ENCODE peak calls at places on chromosome 11, in nine cellular contexts. One of them, this sample, is unnamed.

GRCh38 chr11:79661373-79661772 is 220.5 kb upstream of the TENM4 start:
- DNase-seq in left ventricle myocardium inferior: no peak
- DNase-seq in HFF-Myc: no peak
- DNase-seq in astrocyte: no peak
- DNase-seq in CD8-positive, alpha-beta T cell: no peak
- DNase-seq in cardiac fibroblast: no peak
- DNase-seq in B cell: no peak
- DNase-seq in pancreas: no peak
- DNase-seq in Calu3: no peak
- DNase-seq in this sample: no peak

GRCh38 chr11:72038491-72038890 is 39.8 kb downstream of the IL18BP start:
- DNase-seq in left ventricle myocardium inferior: peak; percentile 67
- DNase-seq in HFF-Myc: peak; percentile 35
- DNase-seq in astrocyte: peak; percentile 58
- DNase-seq in CD8-positive, alpha-beta T cell: no peak
- DNase-seq in cardiac fibroblast: peak; percentile 82
- DNase-seq in B cell: no peak
- DNase-seq in pancreas: no peak
- DNase-seq in Calu3: no peak
- DNase-seq in this sample: no peak

GRCh38 chr11:115504279-115505158 is at the start of gene CADM1:
- DNase-seq in left ventricle myocardium inferior: peak; percentile 92
- DNase-seq in HFF-Myc: peak; percentile 61
- DNase-seq in astrocyte: peak; percentile 90
- DNase-seq in CD8-positive, alpha-beta T cell: peak; percentile 78
- DNase-seq in cardiac fibroblast: peak; percentile 73
- DNase-seq in B cell: peak; percentile 51
- DNase-seq in pancreas: peak; percentile 97
- DNase-seq in Calu3: peak; percentile 6
- DNase-seq in this sample: peak; percentile 55

GRCh38 chr11:121654506-121655480 is 202.0 kb upstream of the SORL1-AS1 start:
- DNase-seq in left ventricle myocardium inferior: no peak
- DNase-seq in HFF-Myc: no peak
- DNase-seq in astrocyte: no peak
- DNase-seq in CD8-positive, alpha-beta T cell: no peak
- DNase-seq in cardiac fibroblast: peak; percentile 48
- DNase-seq in B cell: no peak
- DNase-seq in pancreas: no peak
- DNase-seq in Calu3: no peak
- DNase-seq in this sample: peak; percentile 21

GRCh38 chr11:116980136-116980793 is 118.0 kb downstream of the SIK3 start:
- DNase-seq in left ventricle myocardium inferior: no peak
- DNase-seq in HFF-Myc: no peak
- DNase-seq in astrocyte: no peak
- DNase-seq in CD8-positive, alpha-beta T cell: no peak
- DNase-seq in cardiac fibroblast: no peak
- DNase-seq in B cell: peak; percentile 69
- DNase-seq in pancreas: no peak
- DNase-seq in Calu3: no peak
- DNase-seq in this sample: peak; percentile 63

GRCh38 chr11:111777094-111778046 is 11.2 kb upstream of the PPP2R1B start:
- DNase-seq in left ventricle myocardium inferior: no peak
- DNase-seq in HFF-Myc: no peak
- DNase-seq in astrocyte: peak; percentile 54
- DNase-seq in CD8-positive, alpha-beta T cell: peak; percentile 14
- DNase-seq in cardiac fibroblast: peak; percentile 91
- DNase-seq in B cell: peak; percentile 54
- DNase-seq in pancreas: no peak
- DNase-seq in Calu3: peak; percentile 23
- DNase-seq in this sample: peak; percentile 61

GRCh38 chr11:100356035-100356434 is 331.1 kb upstream of the ARHGAP42 start:
- DNase-seq in left ventricle myocardium inferior: no peak
- DNase-seq in HFF-Myc: no peak
- DNase-seq in astrocyte: no peak
- DNase-seq in CD8-positive, alpha-beta T cell: no peak
- DNase-seq in cardiac fibroblast: no peak
- DNase-seq in B cell: no peak
- DNase-seq in pancreas: no peak
- DNase-seq in Calu3: no peak
- DNase-seq in this sample: no peak

GRCh38 chr11:74442601-74443000 is 24.7 kb downstream of the KCNE3 start:
- DNase-seq in left ventricle myocardium inferior: no peak
- DNase-seq in HFF-Myc: no peak
- DNase-seq in astrocyte: peak; percentile 51
- DNase-seq in CD8-positive, alpha-beta T cell: no peak
- DNase-seq in cardiac fibroblast: no peak
- DNase-seq in B cell: no peak
- DNase-seq in pancreas: no peak
- DNase-seq in Calu3: no peak
- DNase-seq in this sample: no peak

GRCh38 chr11:69156673-69157155 is 979 bp downstream of the SMIM38 start:
- DNase-seq in left ventricle myocardium inferior: no peak
- DNase-seq in HFF-Myc: no peak
- DNase-seq in astrocyte: no peak
- DNase-seq in CD8-positive, alpha-beta T cell: no peak
- DNase-seq in cardiac fibroblast: peak; percentile 48
- DNase-seq in B cell: no peak
- DNase-seq in pancreas: no peak
- DNase-seq in Calu3: peak; percentile 41
- DNase-seq in this sample: peak; percentile 50

GRCh38 chr11:111792314-111792713 is 26.1 kb upstream of the PPP2R1B start:
- DNase-seq in left ventricle myocardium inferior: no peak
- DNase-seq in HFF-Myc: no peak
- DNase-seq in astrocyte: peak; percentile 48
- DNase-seq in CD8-positive, alpha-beta T cell: no peak
- DNase-seq in cardiac fibroblast: no peak
- DNase-seq in B cell: no peak
- DNase-seq in pancreas: no peak
- DNase-seq in Calu3: no peak
- DNase-seq in this sample: no peak

GRCh38 chr11:23765862-23766261 is 731.0 kb upstream of the LUZP2 start:
- DNase-seq in left ventricle myocardium inferior: no peak
- DNase-seq in HFF-Myc: no peak
- DNase-seq in astrocyte: peak; percentile 70
- DNase-seq in CD8-positive, alpha-beta T cell: no peak
- DNase-seq in cardiac fibroblast: peak; percentile 5
- DNase-seq in B cell: no peak
- DNase-seq in pancreas: no peak
- DNase-seq in Calu3: no peak
- DNase-seq in this sample: no peak

GRCh38 chr11:116109228-116109627 is 605.0 kb upstream of the CADM1 start:
- DNase-seq in left ventricle myocardium inferior: no peak
- DNase-seq in HFF-Myc: no peak
- DNase-seq in astrocyte: peak; percentile 77
- DNase-seq in CD8-positive, alpha-beta T cell: no peak
- DNase-seq in cardiac fibroblast: peak; percentile 5
- DNase-seq in B cell: no peak
- DNase-seq in pancreas: no peak
- DNase-seq in Calu3: peak; percentile 3
- DNase-seq in this sample: no peak

GRCh38 chr11:108616549-108616948 is 23.0 kb upstream of the EXPH5 start:
- DNase-seq in left ventricle myocardium inferior: no peak
- DNase-seq in HFF-Myc: peak; percentile 43
- DNase-seq in astrocyte: peak; percentile 96
- DNase-seq in CD8-positive, alpha-beta T cell: no peak
- DNase-seq in cardiac fibroblast: peak; percentile 59
- DNase-seq in B cell: no peak
- DNase-seq in pancreas: no peak
- DNase-seq in Calu3: peak; percentile 22
- DNase-seq in this sample: no peak

GRCh38 chr11:21552910-21553309 is 640.0 kb upstream of the ANO5 start:
- DNase-seq in left ventricle myocardium inferior: no peak
- DNase-seq in HFF-Myc: no peak
- DNase-seq in astrocyte: no peak
- DNase-seq in CD8-positive, alpha-beta T cell: no peak
- DNase-seq in cardiac fibroblast: no peak
- DNase-seq in B cell: no peak
- DNase-seq in pancreas: no peak
- DNase-seq in Calu3: no peak
- DNase-seq in this sample: no peak

GRCh38 chr11:95680169-95680929 is 109.2 kb downstream of the FAM76B start:
- DNase-seq in left ventricle myocardium inferior: no peak
- DNase-seq in HFF-Myc: peak; percentile 12
- DNase-seq in astrocyte: peak; percentile 92
- DNase-seq in CD8-positive, alpha-beta T cell: no peak
- DNase-seq in cardiac fibroblast: peak; percentile 87
- DNase-seq in B cell: no peak
- DNase-seq in pancreas: no peak
- DNase-seq in Calu3: no peak
- DNase-seq in this sample: no peak

GRCh38 chr11:128814856-128815705 is 52.0 kb downstream of the KCNJ1 start:
- DNase-seq in left ventricle myocardium inferior: peak; percentile 70
- DNase-seq in HFF-Myc: peak; percentile 69
- DNase-seq in astrocyte: peak; percentile 79
- DNase-seq in CD8-positive, alpha-beta T cell: no peak
- DNase-seq in cardiac fibroblast: peak; percentile 88
- DNase-seq in B cell: no peak
- DNase-seq in pancreas: no peak
- DNase-seq in Calu3: peak; percentile 32
- DNase-seq in this sample: no peak

GRCh38 chr11:7655253-7656217 is 17.8 kb downstream of the CYB5R2 start:
- DNase-seq in left ventricle myocardium inferior: no peak
- DNase-seq in HFF-Myc: no peak
- DNase-seq in astrocyte: no peak
- DNase-seq in CD8-positive, alpha-beta T cell: no peak
- DNase-seq in cardiac fibroblast: no peak
- DNase-seq in B cell: no peak
- DNase-seq in pancreas: no peak
- DNase-seq in Calu3: no peak
- DNase-seq in this sample: no peak

GRCh38 chr11:66318576-66318970 is 1.7 kb upstream of the CD248 start:
- DNase-seq in left ventricle myocardium inferior: no peak
- DNase-seq in HFF-Myc: no peak
- DNase-seq in astrocyte: no peak
- DNase-seq in CD8-positive, alpha-beta T cell: no peak
- DNase-seq in cardiac fibroblast: no peak
- DNase-seq in B cell: no peak
- DNase-seq in pancreas: no peak
- DNase-seq in Calu3: no peak
- DNase-seq in this sample: no peak
- TF ChIP-seq CTCF in left ventricle myocardium inferior: no peak
- TF ChIP-seq CTCF in HFF-Myc: no peak
- TF ChIP-seq CTCF in astrocyte: no peak
- TF ChIP-seq CTCF in CD8-positive, alpha-beta T cell: no peak
- TF ChIP-seq CTCF in cardiac fibroblast: no peak
- TF ChIP-seq CTCF in B cell: no peak
- TF ChIP-seq CTCF in pancreas: no peak
- TF ChIP-seq CTCF in Calu3: no peak
- TF ChIP-seq CTCF in this sample: no peak

GRCh38 chr11:9460322-9461067 is at the start of gene ZNF143:
- DNase-seq in left ventricle myocardium inferior: peak; percentile 100
- DNase-seq in HFF-Myc: peak; percentile 100
- DNase-seq in astrocyte: peak; percentile 99
- DNase-seq in CD8-positive, alpha-beta T cell: peak; percentile 100
- DNase-seq in cardiac fibroblast: peak; percentile 100
- DNase-seq in B cell: peak; percentile 90
- DNase-seq in pancreas: peak; percentile 99
- DNase-seq in Calu3: peak; percentile 99
- DNase-seq in this sample: peak; percentile 94
- TF ChIP-seq CTCF in left ventricle myocardium inferior: no peak
- TF ChIP-seq CTCF in HFF-Myc: no peak
- TF ChIP-seq CTCF in astrocyte: no peak
- TF ChIP-seq CTCF in CD8-positive, alpha-beta T cell: no peak
- TF ChIP-seq CTCF in cardiac fibroblast: no peak
- TF ChIP-seq CTCF in B cell: no peak
- TF ChIP-seq CTCF in pancreas: no peak
- TF ChIP-seq CTCF in Calu3: no peak
- TF ChIP-seq CTCF in this sample: peak; percentile 51

GRCh38 chr11:67082071-67082791 is 25.6 kb downstream of the RHOD start:
- DNase-seq in left ventricle myocardium inferior: no peak
- DNase-seq in HFF-Myc: no peak
- DNase-seq in astrocyte: no peak
- DNase-seq in CD8-positive, alpha-beta T cell: no peak
- DNase-seq in cardiac fibroblast: peak; percentile 25
- DNase-seq in B cell: peak; percentile 26
- DNase-seq in pancreas: no peak
- DNase-seq in Calu3: peak; percentile 49
- DNase-seq in this sample: no peak
- TF ChIP-seq CTCF in left ventricle myocardium inferior: no peak
- TF ChIP-seq CTCF in HFF-Myc: no peak
- TF ChIP-seq CTCF in astrocyte: no peak
- TF ChIP-seq CTCF in CD8-positive, alpha-beta T cell: no peak
- TF ChIP-seq CTCF in cardiac fibroblast: no peak
- TF ChIP-seq CTCF in B cell: no peak
- TF ChIP-seq CTCF in pancreas: no peak
- TF ChIP-seq CTCF in Calu3: no peak
- TF ChIP-seq CTCF in this sample: no peak

GRCh38 chr11:10777393-10777793 is 26.3 kb downstream of the CTR9 start:
- DNase-seq in left ventricle myocardium inferior: no peak
- DNase-seq in HFF-Myc: no peak
- DNase-seq in astrocyte: no peak
- DNase-seq in CD8-positive, alpha-beta T cell: no peak
- DNase-seq in cardiac fibroblast: no peak
- DNase-seq in B cell: no peak
- DNase-seq in pancreas: no peak
- DNase-seq in Calu3: no peak
- DNase-seq in this sample: no peak
- TF ChIP-seq CTCF in left ventricle myocardium inferior: no peak
- TF ChIP-seq CTCF in HFF-Myc: no peak
- TF ChIP-seq CTCF in astrocyte: no peak
- TF ChIP-seq CTCF in CD8-positive, alpha-beta T cell: no peak
- TF ChIP-seq CTCF in cardiac fibroblast: no peak
- TF ChIP-seq CTCF in B cell: no peak
- TF ChIP-seq CTCF in pancreas: no peak
- TF ChIP-seq CTCF in Calu3: no peak
- TF ChIP-seq CTCF in this sample: no peak

GRCh38 chr11:33451364-33451763 is 194.2 kb downstream of the HIPK3 start:
- DNase-seq in left ventricle myocardium inferior: no peak
- DNase-seq in HFF-Myc: no peak
- DNase-seq in astrocyte: no peak
- DNase-seq in CD8-positive, alpha-beta T cell: no peak
- DNase-seq in cardiac fibroblast: no peak
- DNase-seq in B cell: no peak
- DNase-seq in pancreas: no peak
- DNase-seq in Calu3: no peak
- DNase-seq in this sample: no peak
- TF ChIP-seq CTCF in left ventricle myocardium inferior: no peak
- TF ChIP-seq CTCF in HFF-Myc: no peak
- TF ChIP-seq CTCF in astrocyte: no peak
- TF ChIP-seq CTCF in CD8-positive, alpha-beta T cell: no peak
- TF ChIP-seq CTCF in cardiac fibroblast: no peak
- TF ChIP-seq CTCF in B cell: no peak
- TF ChIP-seq CTCF in pancreas: no peak
- TF ChIP-seq CTCF in Calu3: no peak
- TF ChIP-seq CTCF in this sample: no peak

GRCh38 chr11:61841636-61842332 is 13.7 kb downstream of the FADS2 start:
- DNase-seq in left ventricle myocardium inferior: no peak
- DNase-seq in HFF-Myc: no peak
- DNase-seq in astrocyte: no peak
- DNase-seq in CD8-positive, alpha-beta T cell: no peak
- DNase-seq in cardiac fibroblast: no peak
- DNase-seq in B cell: no peak
- DNase-seq in pancreas: no peak
- DNase-seq in Calu3: no peak
- DNase-seq in this sample: no peak
- TF ChIP-seq CTCF in left ventricle myocardium inferior: no peak
- TF ChIP-seq CTCF in HFF-Myc: no peak
- TF ChIP-seq CTCF in astrocyte: no peak
- TF ChIP-seq CTCF in CD8-positive, alpha-beta T cell: no peak
- TF ChIP-seq CTCF in cardiac fibroblast: no peak
- TF ChIP-seq CTCF in B cell: no peak
- TF ChIP-seq CTCF in pancreas: no peak
- TF ChIP-seq CTCF in Calu3: no peak
- TF ChIP-seq CTCF in this sample: no peak